ENCODE peak calls at places on chromosome 1, in six cellular contexts. W, V, A, J, F and T are unnamed samples.

GRCh38 chr1:100034465-100034864 is 64.7 kb downstream of the SLC35A3 start:
- DNase-seq in W (peak; percentile 68), V (no peak), A (peak; percentile 20), J (no peak), F (no peak), T (no peak)

GRCh38 chr1:43460988-43461693 is 7.4 kb upstream of the HYI start:
- DNase-seq in W (no peak), V (no peak), A (no peak), J (no peak), F (no peak), T (no peak)

GRCh38 chr1:226480459-226480858 is 68.1 kb upstream of the STUM start:
- DNase-seq in W (no peak), V (no peak), A (no peak), J (no peak), F (no peak), T (no peak)

GRCh38 chr1:15417365-15417934 is 7.8 kb downstream of the EFHD2 start:
- DNase-seq in W (peak; percentile 41), V (no peak), A (no peak), J (peak; percentile 69), F (no peak), T (no peak)

GRCh38 chr1:207151920-207152319 is 47.9 kb downstream of the C4BPA start:
- DNase-seq in W (no peak), V (no peak), A (no peak), J (no peak), F (no peak), T (no peak)

GRCh38 chr1:75083223-75083622 is 51.0 kb upstream of the LHX8 start:
- DNase-seq in W (no peak), V (no peak), A (no peak), J (no peak), F (no peak), T (no peak)

GRCh38 chr1:16921391-16922185 is at the start of gene CROCC:
- DNase-seq in W (peak; percentile 93), V (no peak), A (no peak), J (peak; percentile 32), F (no peak), T (no peak)

GRCh38 chr1:243432136-243432535 is 176.3 kb downstream of the SDCCAG8 start:
- DNase-seq in W (peak; percentile 53), V (no peak), A (no peak), J (no peak), F (no peak), T (no peak)

GRCh38 chr1:12019858-12020509 is 686 bp downstream of the MIIP start:
- DNase-seq in W (no peak), V (no peak), A (no peak), J (no peak), F (no peak), T (no peak)

GRCh38 chr1:52368383-52369172 is 2.6 kb upstream of the CC2D1B start:
- DNase-seq in W (peak; percentile 79), V (peak; percentile 85), A (peak; percentile 71), J (peak; percentile 62), F (peak; percentile 50), T (peak; percentile 86)

GRCh38 chr1:162561037-162561615 is 396 bp upstream of the UAP1 start:
- DNase-seq in W (peak; percentile 97), V (peak; percentile 100), A (peak; percentile 97), J (peak; percentile 98), F (peak; percentile 95), T (peak; percentile 96)

GRCh38 chr1:216849141-216849540 is 125.9 kb upstream of the ESRRG start:
- DNase-seq in W (no peak), V (no peak), A (no peak), J (no peak), F (no peak), T (no peak)

GRCh38 chr1:25088946-25089345 is 143.4 kb downstream of the SYF2 start:
- DNase-seq in W (no peak), V (no peak), A (no peak), J (no peak), F (no peak), T (no peak)

GRCh38 chr1:32702599-32703478 is at the start of gene SYNC:
- DNase-seq in W (peak; percentile 86), V (peak; percentile 94), A (peak; percentile 91), J (peak; percentile 9), F (no peak), T (no peak)

GRCh38 chr1:31487143-31487542 is 74.1 kb downstream of the SERINC2 start:
- DNase-seq in W (no peak), V (no peak), A (no peak), J (no peak), F (no peak), T (no peak)

GRCh38 chr1:206455681-206456344 is 14.5 kb upstream of the IKBKE start:
- DNase-seq in W (peak; percentile 83), V (no peak), A (no peak), J (no peak), F (peak; percentile 66), T (no peak)

GRCh38 chr1:56327195-56327594 is 252.2 kb downstream of the PLPP3 start:
- DNase-seq in W (no peak), V (no peak), A (no peak), J (no peak), F (no peak), T (no peak)

GRCh38 chr1:10074059-10074854 is 41.5 kb downstream of the UBE4B start:
- DNase-seq in W (no peak), V (peak; percentile 18), A (peak; percentile 90), J (peak; percentile 71), F (no peak), T (no peak)

GRCh38 chr1:12088607-12089006 is 25.5 kb downstream of the TNFRSF8 start:
- DNase-seq in W (no peak), V (no peak), A (no peak), J (peak; percentile 18), F (no peak), T (no peak)

GRCh38 chr1:244314921-244315544 is 136.7 kb downstream of the ADSS2 start:
- DNase-seq in W (no peak), V (peak; percentile 36), A (no peak), J (no peak), F (no peak), T (no peak)

GRCh38 chr1:155120253-155120652 is 7.4 kb upstream of the EFNA1 start:
- DNase-seq in W (no peak), V (no peak), A (no peak), J (no peak), F (no peak), T (no peak)

GRCh38 chr1:189669846-189670245 is 807.8 kb downstream of the BRINP3 start:
- DNase-seq in W (no peak), V (no peak), A (no peak), J (no peak), F (no peak), T (no peak)